ENCODE peak calls at places on chromosome 17, in five cellular contexts. R is GM23248, T is neural crest cell, Q is AG08395, H is AG04449. N is an unnamed sample.

GRCh38 chr17:64261422-64262124 is 1.5 kb downstream of the TEX2 start:
- DNase-seq in R (no peak), T (no peak), Q (no peak), H (no peak), N (no peak)

GRCh38 chr17:32323784-32324590 is 18.0 kb downstream of the C17orf75 start:
- DNase-seq in R (peak), T (no peak), Q (peak), H (no peak), N (no peak)

GRCh38 chr17:56290486-56291118 is 137.3 kb downstream of the ANKFN1 start:
- DNase-seq in R (peak), T (no peak), Q (no peak), H (no peak), N (no peak)

GRCh38 chr17:42748906-42749798 is 4.3 kb upstream of the EZH1 start:
- DNase-seq in R (no peak), T (no peak), Q (no peak), H (no peak), N (no peak)

GRCh38 chr17:4542726-4543191 is 12.4 kb downstream of the MYBBP1A start:
- DNase-seq in R (no peak), T (no peak), Q (no peak), H (no peak), N (no peak)

GRCh38 chr17:1590031-1590746 is 27.6 kb upstream of the PITPNA start:
- DNase-seq in R (peak), T (no peak), Q (peak), H (peak), N (peak)

GRCh38 chr17:50631908-50632571 is 2.6 kb upstream of the ABCC3 start:
- DNase-seq in R (peak), T (no peak), Q (no peak), H (no peak), N (no peak)

GRCh38 chr17:6753006-6753445 is 2.8 kb upstream of the XAF1 start:
- DNase-seq in R (peak), T (no peak), Q (peak), H (peak), N (peak)

GRCh38 chr17:74531231-74531761 is at the start of gene CD300LB:
- DNase-seq in R (no peak), T (no peak), Q (no peak), H (no peak), N (no peak)

GRCh38 chr17:50317121-50317520 is 28.8 kb upstream of the XYLT2 start:
- DNase-seq in R (peak), T (no peak), Q (no peak), H (no peak), N (no peak)

GRCh38 chr17:40399185-40399584 is 18.5 kb downstream of the TOP2A start:
- DNase-seq in R (peak), T (no peak), Q (peak), H (peak), N (peak)

GRCh38 chr17:55693244-55694216 is 29.1 kb downstream of the TMEM100 start:
- DNase-seq in R (peak), T (no peak), Q (peak), H (no peak), N (no peak)

GRCh38 chr17:59777033-59777432 is 69.6 kb downstream of the VMP1 start:
- DNase-seq in R (no peak), T (no peak), Q (no peak), H (no peak), N (no peak)

GRCh38 chr17:70855401-70856054 is 686.2 kb downstream of the KCNJ2 start:
- DNase-seq in R (peak), T (no peak), Q (no peak), H (no peak), N (peak)

GRCh38 chr17:21039839-21040575 is 2.8 kb downstream of the USP22 start:
- DNase-seq in R (peak), T (no peak), Q (peak), H (no peak), N (no peak)

GRCh38 chr17:19596869-19597268 is 51.7 kb upstream of the ALDH3A2 start:
- DNase-seq in R (no peak), T (no peak), Q (no peak), H (no peak), N (no peak)

GRCh38 chr17:34299918-34300600 is 14.5 kb downstream of the CCL11 start:
- DNase-seq in R (peak), T (no peak), Q (peak), H (no peak), N (peak)

GRCh38 chr17:6066183-6066948 is 3.8 kb upstream of the WSCD1 start:
- DNase-seq in R (peak), T (no peak), Q (no peak), H (no peak), N (no peak)

GRCh38 chr17:58614854-58615409 is 76.9 kb downstream of the TEX14 start:
- DNase-seq in R (no peak), T (no peak), Q (peak), H (no peak), N (no peak)

GRCh38 chr17:28747046-28747691 is 3.4 kb downstream of the TRAF4 start:
- DNase-seq in R (no peak), T (no peak), Q (no peak), H (no peak), N (no peak)

GRCh38 chr17:732788-733720 is 658 bp downstream of the TLCD3A start:
- DNase-seq in R (peak), T (peak), Q (peak), H (no peak), N (no peak)

GRCh38 chr17:72249441-72249840 is 128.6 kb downstream of the SOX9 start:
- DNase-seq in R (no peak), T (no peak), Q (no peak), H (no peak), N (no peak)

GRCh38 chr17:82565551-82565950 is 46.0 kb downstream of the FOXK2 start:
- DNase-seq in R (no peak), T (no peak), Q (no peak), H (no peak), N (no peak)

GRCh38 chr17:12996941-12997340 is 20.9 kb downstream of the ELAC2 start:
- DNase-seq in R (no peak), T (no peak), Q (no peak), H (no peak), N (no peak)

GRCh38 chr17:75383842-75384195 is 21.7 kb downstream of the GRB2 start:
- DNase-seq in R (no peak), T (no peak), Q (no peak), H (no peak), N (no peak)

GRCh38 chr17:72467841-72468653 is 347.2 kb downstream of the SOX9 start:
- DNase-seq in R (peak), T (no peak), Q (peak), H (no peak), N (no peak)

GRCh38 chr17:76532072-76532651 is 5.3 kb downstream of the CYGB start:
- DNase-seq in R (no peak), T (no peak), Q (no peak), H (no peak), N (no peak)

GRCh38 chr17:58200024-58200633 is 7.6 kb downstream of the EPX start:
- DNase-seq in R (peak), T (peak), Q (peak), H (no peak), N (no peak)

GRCh38 chr17:83109386-83109785 is 30.0 kb downstream of the METRNL start:
- DNase-seq in R (no peak), T (no peak), Q (no peak), H (no peak), N (no peak)

GRCh38 chr17:42025191-42025579 is 5.3 kb downstream of the NKIRAS2 start:
- DNase-seq in R (no peak), T (no peak), Q (no peak), H (no peak), N (no peak)

GRCh38 chr17:73533127-73533526 is 111.1 kb downstream of the SDK2 start:
- DNase-seq in R (no peak), T (no peak), Q (no peak), H (no peak), N (no peak)

GRCh38 chr17:82385559-82386255 is 14.1 kb downstream of the UTS2R start:
- DNase-seq in R (no peak), T (no peak), Q (no peak), H (no peak), N (no peak)

GRCh38 chr17:71085238-71086033 is 916.1 kb downstream of the KCNJ2 start:
- DNase-seq in R (no peak), T (peak), Q (peak), H (no peak), N (no peak)

GRCh38 chr17:15422392-15422957 is 44.9 kb downstream of the CDRT4 start:
- DNase-seq in R (no peak), T (no peak), Q (no peak), H (no peak), N (no peak)

GRCh38 chr17:77345260-77345910 is 204.6 kb downstream of the SEC14L1 start:
- DNase-seq in R (peak), T (no peak), Q (peak), H (no peak), N (no peak)

GRCh38 chr17:44083250-44083849 is 12.8 kb downstream of the G6PC3 start:
- DNase-seq in R (no peak), T (no peak), Q (no peak), H (no peak), N (no peak)

GRCh38 chr17:6666077-6666521 is 14.5 kb downstream of the C17orf100 start:
- DNase-seq in R (peak), T (peak), Q (peak), H (no peak), N (peak)

GRCh38 chr17:44121206-44121605 is 2.2 kb downstream of the HDAC5 start:
- DNase-seq in R (no peak), T (no peak), Q (no peak), H (no peak), N (no peak)

GRCh38 chr17:40560592-40561293 is 4.5 kb downstream of the CCR7 start:
- DNase-seq in R (peak), T (no peak), Q (no peak), H (no peak), N (peak)